ENCODE peak calls at places on chromosomes 6 and 20, in eight cellular contexts. O, I, H, L, K, C, E and A are unnamed samples.

GRCh38 chr20:64199395-64199794 is 35.1 kb downstream of the MYT1 start:
- DNase-seq in K (no peak), L (no peak), C (no peak), H (no peak), O (no peak), E (peak; percentile 73), I (no peak), A (no peak)

GRCh38 chr6:170076466-170077165 is 214.3 kb downstream of the DLL1 start:
- DNase-seq in L (no peak), O (no peak), E (peak; percentile 15), K (no peak), C (no peak), I (no peak), H (no peak), A (no peak)

GRCh38 chr6:106181664-106182418 is 95.7 kb downstream of the PRDM1 start:
- DNase-seq in I (no peak), E (no peak), K (no peak), L (peak; percentile 49), O (peak; percentile 17), C (no peak), H (no peak), A (no peak)

GRCh38 chr6:19354181-19354580 is 483.0 kb upstream of the ID4 start:
- DNase-seq in K (no peak), H (no peak), O (no peak), L (no peak), E (no peak), C (no peak), I (no peak), A (no peak)

GRCh38 chr6:30769088-30769852 is 24.9 kb upstream of the IER3 start:
- DNase-seq in H (no peak), I (no peak), C (peak; percentile 91), E (peak; percentile 29), O (peak; percentile 94), K (peak; percentile 70), L (peak; percentile 95), A (peak; percentile 91)

GRCh38 chr20:37856932-37857660 is 45.8 kb upstream of the VSTM2L start:
- DNase-seq in K (no peak), I (no peak), O (no peak), H (no peak), L (no peak), E (no peak), C (no peak), A (no peak)

GRCh38 chr20:19566226-19566960 is 191.7 kb upstream of the RIN2 start:
- DNase-seq in I (no peak), L (no peak), E (no peak), K (no peak), C (no peak), H (no peak), O (no peak), A (no peak)

GRCh38 chr6:52545050-52545843 is 31.6 kb downstream of the TRAM2 start:
- DNase-seq in L (no peak), K (no peak), H (no peak), O (no peak), E (no peak), C (no peak), I (no peak), A (no peak)

GRCh38 chr6:156840606-156841005 is 63.4 kb downstream of the ARID1B start:
- DNase-seq in E (no peak), H (no peak), I (no peak), C (no peak), O (no peak), K (no peak), L (no peak), A (no peak)

GRCh38 chr6:26576929-26577719 is 19.6 kb upstream of the ABT1 start:
- DNase-seq in C (no peak), O (peak; percentile 87), I (peak; percentile 63), E (no peak), K (peak; percentile 34), L (no peak), H (peak; percentile 44), A (no peak)

GRCh38 chr6:26578741-26579140 is 18.0 kb upstream of the ABT1 start:
- DNase-seq in H (no peak), O (no peak), E (no peak), C (no peak), L (no peak), I (no peak), K (no peak), A (no peak)

GRCh38 chr6:26577720-26578072 is 19.1 kb upstream of the ABT1 start:
- DNase-seq in L (no peak), C (no peak), I (no peak), O (no peak), K (no peak), H (no peak), E (no peak), A (no peak)

GRCh38 chr6:26576407-26576843 is 20.3 kb upstream of the ABT1 start:
- DNase-seq in O (no peak), L (no peak), C (no peak), I (no peak), H (no peak), E (no peak), K (no peak), A (no peak)

GRCh38 chr6:26578279-26578678 is 18.5 kb upstream of the ABT1 start:
- DNase-seq in O (no peak), C (no peak), I (no peak), K (no peak), L (no peak), H (no peak), E (no peak), A (no peak)
- H3K4me1 ChIP-seq in O (no peaks in the 10 kb centered on the region), C (no peaks in the 10 kb centered on the region), I (no peaks in the 10 kb centered on the region), K (no peaks in the 10 kb centered on the region), L (peaks cover 12% of the 10 kb centered on the region), H (peaks cover 7% of the 10 kb centered on the region), E (no peaks in the 10 kb centered on the region), A (peaks cover 10% of the 10 kb centered on the region)

GRCh38 chr6:13993416-13993815 is 68.7 kb downstream of the RNF182 start:
- DNase-seq in O (no peak), C (no peak), H (no peak), E (no peak), I (no peak), L (no peak), K (no peak), A (no peak)
- H3K4me1 ChIP-seq in O (peaks cover 10% of the 10 kb centered on the region), C (no peaks in the 10 kb centered on the region), H (no peaks in the 10 kb centered on the region), E (no peaks in the 10 kb centered on the region), I (peaks cover 1% of the 10 kb centered on the region), L (peaks cover 14% of the 10 kb centered on the region), K (no peaks in the 10 kb centered on the region), A (no peaks in the 10 kb centered on the region)

GRCh38 chr20:3733119-3733995 is 872 bp downstream of the HSPA12B start:
- DNase-seq in H (no peak), L (no peak), C (no peak), K (no peak), O (no peak), E (no peak), I (no peak), A (no peak)

GRCh38 chr20:3730803-3731370 is 1.6 kb upstream of the HSPA12B start:
- DNase-seq in C (no peak), K (no peak), I (no peak), E (no peak), O (no peak), L (no peak), H (no peak), A (no peak)

GRCh38 chr20:3732327-3733118 is at the start of gene HSPA12B:
- DNase-seq in C (no peak), E (peak; percentile 87), O (no peak), K (no peak), I (no peak), H (no peak), L (no peak), A (no peak)

GRCh38 chr20:3729811-3730550 is 2.5 kb upstream of the HSPA12B start:
- DNase-seq in E (no peak), O (no peak), I (no peak), C (no peak), K (no peak), H (peak; percentile 54), L (no peak), A (peak; percentile 60)

GRCh38 chr20:3731944-3732326 is 550 bp upstream of the HSPA12B start:
- DNase-seq in H (no peak), L (no peak), K (no peak), C (no peak), I (no peak), O (no peak), E (no peak), A (peak; percentile 66)
- H3K4me1 ChIP-seq in H (peaks cover 93% of the 10 kb centered on the region), L (peaks cover 21% of the 10 kb centered on the region), K (peaks cover 19% of the 10 kb centered on the region), C (no peaks in the 10 kb centered on the region), I (peaks cover 11% of the 10 kb centered on the region), O (peaks cover 17% of the 10 kb centered on the region), E (no peaks in the 10 kb centered on the region), A (peaks cover 10% of the 10 kb centered on the region)

DNA sequence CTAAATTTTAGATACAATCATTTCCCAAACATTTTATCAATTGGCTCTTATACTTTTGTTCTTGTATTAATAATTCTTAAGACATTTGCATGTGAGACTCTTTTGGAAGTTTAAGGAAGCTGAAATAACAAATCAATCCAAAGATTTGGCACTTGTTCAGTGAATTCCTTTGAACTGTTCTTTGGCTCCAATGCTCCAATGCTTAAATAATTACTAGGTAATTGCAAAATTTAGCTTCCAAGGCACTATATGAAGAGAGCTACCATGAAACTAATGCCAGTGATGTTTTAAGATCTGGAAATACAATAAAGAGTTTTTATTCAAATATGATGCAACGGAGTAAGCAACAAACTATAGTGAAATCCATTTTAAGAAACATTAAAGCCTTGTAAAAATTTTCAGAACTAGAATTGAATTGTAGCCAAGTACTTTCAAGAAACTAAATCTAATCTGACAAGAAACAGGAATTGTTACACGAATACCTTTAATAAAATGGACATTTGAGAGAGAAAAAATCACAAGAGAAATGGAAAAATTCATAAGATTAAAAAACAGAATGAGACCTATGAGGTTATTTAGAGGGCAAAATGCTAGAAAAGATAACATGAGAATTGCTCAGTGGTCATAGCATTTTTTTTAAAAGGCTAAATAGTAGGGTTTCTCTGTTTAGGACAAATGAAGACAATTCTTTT is 43.6 kb upstream of the SMLR1 start:
- DNase-seq in E (no peak), K (no peak), I (no peak), H (no peak), C (no peak), O (no peak), L (no peak), A (no peak)
- H3K4me1 ChIP-seq in E (no peaks in the 10 kb centered on the region), K (no peaks in the 10 kb centered on the region), I (no peaks in the 10 kb centered on the region), H (no peaks in the 10 kb centered on the region), C (no peaks in the 10 kb centered on the region), O (no peaks in the 10 kb centered on the region), L (no peaks in the 10 kb centered on the region), A (peaks cover 25% of the 10 kb centered on the region)